ENCODE peak calls at places on chromosomes 5 and 9, in six cellular contexts. V is stimulated activated CD4-positive, alpha-beta T cell treated with anti-CD3 and anti-CD28 coated beads, Interleukin-4, amount 100 ng/mL, for 1 hour; W is stimulated activated naive CD8-positive, alpha-beta T cell treated with anti-CD3 and anti-CD28 coated beads, Interleukin-15, Interleukin-2, amounts not matched to agents 100 U/mL and 50 U/mL, for 24 hours; E is A549; O is AG09309; Z is PC-3. R is an unnamed sample.

GRCh38 chr5:18119156-18119785 is 485.0 kb downstream of the TAF11L14 start:
- DNase-seq in O (no peak), V (no peak), Z (no peak), E (no peak), W (no peak), R (no peak)

GRCh38 chr9:37952731-37953130 is 48.8 kb upstream of the SLC25A51 start:
- DNase-seq in V (no peak), E (peak; percentile 69), Z (peak; percentile 73), O (no peak), W (no peak), R (peak; percentile 90)

GRCh38 chr5:173310861-173311515 is 17.2 kb downstream of the STC2 start:
- DNase-seq in E (no peak), W (no peak), Z (peak; percentile 31), O (no peak), V (no peak), R (no peak)

GRCh38 chr9:131478421-131478868 is 24.3 kb upstream of the POMT1 start:
- DNase-seq in Z (peak; percentile 33), V (peak; percentile 63), W (peak; percentile 67), E (peak; percentile 34), O (no peak), R (no peak)

GRCh38 chr9:134670042-134670525 is 28.5 kb downstream of the COL5A1 start:
- DNase-seq in W (no peak), E (peak; percentile 63), Z (peak; percentile 81), O (peak; percentile 78), V (no peak), R (peak; percentile 39)

GRCh38 chr5:67235399-67236110 is 39.0 kb upstream of the CD180 start:
- DNase-seq in E (no peak), O (no peak), W (no peak), Z (no peak), V (no peak), R (no peak)

GRCh38 chr9:6382681-6383080 is 30.3 kb upstream of the UHRF2 start:
- DNase-seq in V (no peak), O (no peak), Z (peak; percentile 19), E (no peak), W (no peak), R (peak; percentile 13)

GRCh38 chr5:65075623-65076250 is 307.0 kb downstream of the CWC27 start:
- DNase-seq in V (no peak), W (no peak), E (no peak), Z (no peak), O (no peak), R (no peak)

GRCh38 chr5:56561-57290 is 35.2 kb upstream of the PLEKHG4B start:
- DNase-seq in Z (peak; percentile 56), O (no peak), V (no peak), E (no peak), W (no peak), R (peak; percentile 91)

GRCh38 chr5:38009754-38010386 is 170.0 kb upstream of the GDNF start:
- DNase-seq in E (no peak), W (no peak), Z (no peak), V (no peak), O (no peak), R (no peak)

GRCh38 chr5:96920956-96921355 is 14.9 kb upstream of the LNPEP start:
- DNase-seq in E (no peak), Z (no peak), W (no peak), V (no peak), O (no peak), R (no peak)

GRCh38 chr5:1963941-1964451 is 81.3 kb upstream of the IRX4 start:
- DNase-seq in E (no peak), Z (no peak), W (no peak), O (no peak), V (no peak), R (no peak)

GRCh38 chr5:87169300-87169991 is 98.2 kb upstream of the RASA1 start:
- DNase-seq in W (no peak), O (no peak), Z (peak; percentile 82), E (no peak), V (no peak), R (peak; percentile 67)

GRCh38 chr5:102886586-102886985 is 131.5 kb downstream of the PAM start:
- DNase-seq in O (no peak), Z (peak; percentile 77), W (no peak), V (no peak), E (no peak), R (no peak)

GRCh38 chr5:174227228-174227627 is 181.7 kb downstream of the NSG2 start:
- DNase-seq in Z (no peak), E (no peak), V (no peak), O (no peak), W (no peak), R (no peak)